ENCODE peak calls at places on chromosomes 2 and 18, in seven cellular contexts. R is NCI-H1105; J is iPS DF 6.9; F is NCI-H1048; D is activated CD4-positive, alpha-beta T cell treated with anti-CD3 and anti-CD28 coated beads for 4 hours; N is prostate gland; T is dermis microvascular lymphatic vessel endothelial cell. M is an unnamed sample.

GRCh38 chr2:26493631-26494030 is 15.7 kb upstream of the OTOF start:
- DNase-seq in R (no peak), J (no peak), F (no peak), D (no peak), N (no peak), T (no peak), M (no peak)

GRCh38 chr18:48879008-48879431 is 71.7 kb downstream of the SMAD7 start:
- DNase-seq in R (no peak), J (no peak), F (no peak), D (no peak), N (peak; percentile 75), T (no peak), M (no peak)

GRCh38 chr2:99477054-99477453 is 12.8 kb downstream of the REV1 start:
- DNase-seq in R (no peak), J (no peak), F (no peak), D (no peak), N (no peak), T (no peak), M (no peak)

GRCh38 chr2:240960309-240960962 is 38.0 kb upstream of the SNED1 start:
- DNase-seq in R (peak; percentile 21), J (no peak), F (no peak), D (no peak), N (no peak), T (peak; percentile 21), M (no peak)

GRCh38 chr2:27087823-27088410 is 1.3 kb downstream of the KHK start:
- DNase-seq in R (no peak), J (no peak), F (no peak), D (no peak), N (no peak), T (no peak), M (no peak)

GRCh38 chr2:161063074-161063945 is 96.9 kb upstream of the TANK start:
- DNase-seq in R (peak; percentile 89), J (peak; percentile 58), F (peak; percentile 59), D (peak; percentile 49), N (peak; percentile 91), T (peak; percentile 87), M (peak; percentile 64)

GRCh38 chr2:49371302-49371701 is 217.0 kb upstream of the FSHR start:
- DNase-seq in R (peak; percentile 29), J (no peak), F (no peak), D (no peak), N (no peak), T (no peak), M (no peak)

GRCh38 chr2:134988994-134989605 is 58.1 kb downstream of the MAP3K19 start:
- DNase-seq in R (peak; percentile 19), J (no peak), F (no peak), D (no peak), N (no peak), T (peak; percentile 48), M (no peak)

GRCh38 chr18:10797882-10798281 is 272.1 kb downstream of the NAPG start:
- DNase-seq in R (peak; percentile 21), J (no peak), F (no peak), D (no peak), N (no peak), T (no peak), M (no peak)